ENCODE peak calls at places on chromosome 22, in six cellular contexts. C is AG04449, U is WERI-Rb-1, G is dorsolateral prefrontal cortex, J is GM23338, P is GM12865. S is an unnamed sample.

GRCh38 chr22:23012081-23012622 is 58.2 kb upstream of the GNAZ start:
- DNase-seq in C (no peak), U (no peak), G (no peak), J (no peak), P (peak; percentile 59), S (no peak)

GRCh38 chr22:20552450-20552894 is 45.1 kb downstream of the MED15 start:
- DNase-seq in C (no peak), U (no peak), G (peak; percentile 44), J (no peak), P (no peak), S (no peak)

GRCh38 chr22:23904855-23905254 is 10.7 kb downstream of the MIF start:
- DNase-seq in C (no peak), U (no peak), G (peak; percentile 73), J (no peak), P (peak; percentile 42), S (no peak)

GRCh38 chr22:31102441-31103081 is 4.8 kb downstream of the SELENOM start:
- DNase-seq in C (peak; percentile 65), U (peak; percentile 28), G (no peak), J (no peak), P (no peak), S (peak; percentile 79)

GRCh38 chr22:48629631-48630443 is 1197.8 kb downstream of the BRD1 start:
- DNase-seq in C (no peak), U (peak; percentile 62), G (peak; percentile 60), J (no peak), P (no peak), S (no peak)

GRCh38 chr22:33504941-33505647 is 415.2 kb downstream of the LARGE1 start:
- DNase-seq in C (no peak), U (peak; percentile 30), G (no peak), J (no peak), P (no peak), S (no peak)

GRCh38 chr22:44698531-44699421 is 3.2 kb upstream of the PRR5 start:
- DNase-seq in C (peak; percentile 87), U (no peak), G (no peak), J (peak; percentile 71), P (no peak), S (peak; percentile 56)

GRCh38 chr22:36356708-36357694 is 30.8 kb downstream of the MYH9 start:
- DNase-seq in C (no peak), U (no peak), G (no peak), J (no peak), P (no peak), S (no peak)

GRCh38 chr22:42906605-42907338 is 49.7 kb upstream of the ARFGAP3 start:
- DNase-seq in C (no peak), U (no peak), G (no peak), J (no peak), P (no peak), S (no peak)

GRCh38 chr22:24027389-24027980 is 16.4 kb downstream of the CABIN1 start:
- DNase-seq in C (no peak), U (no peak), G (no peak), J (no peak), P (no peak), S (no peak)

GRCh38 chr22:48427731-48428211 is 1399.9 kb downstream of the BRD1 start:
- DNase-seq in C (no peak), U (no peak), G (no peak), J (no peak), P (no peak), S (no peak)

GRCh38 chr22:44404341-44405020 is 91.7 kb upstream of the SHISAL1 start:
- DNase-seq in C (no peak), U (peak; percentile 2), G (no peak), J (no peak), P (no peak), S (no peak)

GRCh38 chr22:33803371-33803770 is 116.9 kb downstream of the LARGE1 start:
- DNase-seq in C (peak; percentile 87), U (no peak), G (no peak), J (no peak), P (no peak), S (peak; percentile 19)

GRCh38 chr22:23240639-23241389 is 60.5 kb downstream of the BCR start:
- DNase-seq in C (no peak), U (peak; percentile 48), G (no peak), J (peak; percentile 76), P (peak; percentile 17), S (no peak)

GRCh38 chr22:36510384-36510783 is 3.5 kb upstream of the FOXRED2 start:
- DNase-seq in C (no peak), U (no peak), G (no peak), J (no peak), P (no peak), S (no peak)

GRCh38 chr22:31504282-31504681 is 7.9 kb downstream of the SFI1 start:
- DNase-seq in C (no peak), U (no peak), G (no peak), J (no peak), P (no peak), S (no peak)

GRCh38 chr22:32722441-32722840 is 79.1 kb upstream of the TIMP3 start:
- DNase-seq in C (no peak), U (no peak), G (no peak), J (no peak), P (no peak), S (no peak)

GRCh38 chr22:47816121-47816915 is 1053.9 kb downstream of the TBC1D22A start:
- DNase-seq in C (no peak), U (no peak), G (no peak), J (no peak), P (no peak), S (no peak)

GRCh38 chr22:43183496-43184263 is 3.3 kb downstream of the TTLL12 start:
- DNase-seq in C (no peak), U (no peak), G (no peak), J (no peak), P (no peak), S (no peak)

GRCh38 chr22:49869855-49870712 is 16.4 kb downstream of the ZBED4 start:
- DNase-seq in C (no peak), U (no peak), G (no peak), J (no peak), P (no peak), S (no peak)
- H3K4me3 ChIP-seq in C (no peak overlapping the region), U (no peak overlapping the region), G (no peak overlapping the region), J (no peak overlapping the region), P (no peak overlapping the region), S (no peak overlapping the region)

DNA sequence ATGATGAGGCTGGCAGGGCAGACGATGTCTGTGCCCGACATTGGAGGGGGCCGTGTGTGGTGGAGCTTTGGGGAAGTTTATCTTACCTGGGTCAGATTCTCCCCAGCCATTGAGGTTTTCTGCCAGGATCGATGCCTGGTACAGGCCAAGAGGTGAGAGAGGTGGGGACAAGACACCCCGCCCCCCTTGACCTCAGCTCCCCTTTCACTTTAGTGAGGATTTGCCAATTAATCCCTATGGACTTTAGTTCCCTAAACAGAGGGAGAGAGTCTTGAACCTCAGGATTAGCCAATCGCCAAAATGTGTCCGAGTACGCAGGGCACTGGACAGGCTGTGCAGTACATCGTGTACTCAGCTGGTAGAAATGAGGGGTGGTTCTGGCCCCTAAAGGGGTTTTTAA is 541 bp downstream of the HORMAD2 start:
- DNase-seq in C (no peak), U (no peak), G (no peak), J (no peak), P (no peak), S (no peak)
- H3K4me3 ChIP-seq in C (no peak overlapping the region), U (no peak overlapping the region), G (no peak overlapping the region), J (peak overlapping the region; percentile 18), P (no peak overlapping the region), S (no peak overlapping the region)

DNA sequence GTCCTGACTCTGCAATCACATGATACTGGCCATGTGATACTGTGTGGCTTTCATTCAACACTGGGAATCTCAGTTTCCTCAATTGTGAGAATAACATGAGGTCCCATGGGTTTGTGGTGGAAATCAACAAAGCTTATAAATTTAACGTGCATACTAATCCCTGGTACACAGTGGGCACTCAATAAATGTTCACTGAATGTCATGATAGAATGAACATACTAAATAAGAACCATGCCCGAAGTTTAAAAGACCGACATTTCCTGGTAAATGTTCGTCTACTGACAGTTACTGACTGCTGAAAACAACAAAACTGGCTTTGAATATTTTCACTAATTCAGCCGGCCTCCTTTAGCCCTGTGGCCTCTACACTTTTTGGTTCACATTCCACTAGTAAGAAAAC is 62.3 kb upstream of the CCT8L2 start:
- DNase-seq in C (no peak), U (no peak), G (no peak), J (no peak), P (no peak), S (no peak)
- H3K4me3 ChIP-seq in C (no peak overlapping the region), U (no peak overlapping the region), G (no peak overlapping the region), J (no peak overlapping the region), P (no peak overlapping the region), S (no peak overlapping the region)

DNA sequence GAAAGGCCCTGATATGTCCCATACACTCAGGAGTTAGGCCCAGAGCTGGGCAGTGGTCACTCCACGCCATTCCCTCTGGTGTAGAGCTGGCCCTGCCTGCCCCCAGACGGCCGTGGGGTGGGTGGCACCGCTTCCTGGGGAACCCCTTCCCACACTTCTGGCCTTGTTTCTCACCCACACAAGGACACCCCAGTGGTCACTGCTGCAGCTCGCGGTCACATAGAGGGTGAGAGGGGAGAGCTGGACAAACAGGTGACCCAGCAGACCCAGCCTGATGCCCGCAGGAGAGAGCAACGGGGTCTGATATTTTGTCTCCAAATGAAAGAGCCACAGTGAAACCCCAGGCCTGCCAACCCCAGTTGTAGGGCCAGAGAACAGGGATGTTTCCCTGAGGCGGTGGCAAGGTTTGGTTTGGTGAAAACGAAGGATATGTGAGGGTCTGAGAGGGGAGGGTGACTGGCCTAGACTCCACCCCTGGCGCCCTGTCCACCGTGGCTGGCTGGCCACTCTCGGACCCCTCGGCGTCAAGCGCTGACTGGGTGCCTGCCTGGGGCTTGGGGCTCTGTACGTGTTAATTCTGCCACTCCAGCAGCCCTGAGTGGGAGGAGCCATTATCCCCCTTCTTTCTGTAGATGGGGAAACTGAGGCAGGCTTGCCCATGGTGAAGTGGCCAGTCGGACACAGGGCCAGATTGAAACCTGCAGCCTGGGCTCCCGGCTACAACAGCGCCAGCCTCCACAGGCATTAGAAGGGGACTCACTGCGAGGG is 71.0 kb upstream of the PPARA start:
- DNase-seq in C (no peak), U (no peak), G (peak; percentile 19), J (no peak), P (no peak), S (no peak)
- H3K4me3 ChIP-seq in C (no peak overlapping the region), U (no peak overlapping the region), G (peak overlapping the region; percentile 94), J (no peak overlapping the region), P (no peak overlapping the region), S (no peak overlapping the region)

DNA sequence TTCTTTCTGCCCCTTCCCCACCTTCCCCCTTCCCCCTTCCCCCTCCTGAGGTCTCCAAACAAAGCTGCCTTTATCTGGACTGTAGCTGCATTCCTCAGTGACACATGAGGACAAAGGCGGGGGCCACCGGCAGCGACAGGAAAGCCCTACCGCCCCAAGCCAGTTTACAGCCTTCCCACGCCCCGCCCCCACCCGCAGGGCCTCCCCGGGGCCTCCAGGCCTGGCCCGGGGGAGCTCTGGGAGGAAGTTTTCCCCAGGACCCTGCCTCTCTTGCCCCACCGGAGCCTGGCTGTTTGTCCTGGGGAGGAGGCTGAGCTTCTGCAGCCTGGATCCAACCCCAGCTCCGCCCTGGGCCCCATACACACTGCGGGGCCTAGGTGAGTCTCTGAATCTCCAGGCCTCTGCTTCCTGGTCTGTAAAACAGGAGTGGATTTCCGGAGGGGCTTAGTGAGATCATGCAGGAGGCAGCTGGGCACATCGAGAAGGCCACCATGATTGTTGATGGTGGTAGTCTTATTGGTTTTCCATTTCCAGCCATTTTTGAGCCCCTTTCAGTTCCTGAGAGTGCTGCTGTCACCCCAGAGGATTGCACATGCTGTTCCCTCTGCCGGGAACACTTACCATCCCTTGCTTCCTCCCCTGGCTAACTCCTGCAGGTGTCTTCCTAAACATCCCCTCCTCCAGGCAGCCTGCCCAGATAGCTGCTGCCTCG is 130.7 kb downstream of the MN1 start:
- DNase-seq in C (no peak), U (peak; percentile 94), G (no peak), J (peak; percentile 93), P (no peak), S (no peak)
- H3K4me3 ChIP-seq in C (no peak overlapping the region), U (no peak overlapping the region), G (no peak overlapping the region), J (peak overlapping the region; percentile 38), P (no peak overlapping the region), S (no peak overlapping the region)